ENCODE peak calls at places on chromosomes 6 and 20, in eight cellular contexts. A is chondrocyte, N is AG04450, J is right lobe of liver, V is breast epithelium, U is tibial artery, Q is nephron progenitor cell, Z is keratinocyte. X is an unnamed sample.

GRCh38 chr20:20712004-20712473 is 405 bp downstream of the RALGAPA2 start:
- DNase-seq in Z (no peak), Q (no peak), J (peak), U (no peak), N (no peak), A (no peak), V (no peak), X (no peak)

GRCh38 chr6:116022841-116023380 is 37.8 kb downstream of the FRK start:
- DNase-seq in J (no peak), U (no peak), A (no peak), V (no peak), Z (no peak), N (no peak), Q (no peak), X (no peak)

GRCh38 chr6:99882151-99882702 is 111.8 kb downstream of the MCHR2 start:
- DNase-seq in V (no peak), Z (no peak), J (no peak), N (no peak), Q (peak), A (no peak), U (no peak), X (no peak)

GRCh38 chr20:59525500-59526241 is 78.7 kb upstream of the PHACTR3 start:
- DNase-seq in Q (peak), Z (no peak), U (no peak), V (no peak), A (no peak), N (no peak), J (peak), X (peak)

GRCh38 chr20:16107172-16107870 is 465.9 kb downstream of the KIF16B start:
- DNase-seq in U (no peak), N (no peak), A (no peak), Z (no peak), J (no peak), Q (no peak), V (no peak), X (peak)

GRCh38 chr20:18007534-18008292 is 38.9 kb downstream of the MGME1 start:
- DNase-seq in Z (no peak), U (peak), V (no peak), J (peak), Q (no peak), N (no peak), A (no peak), X (no peak)

GRCh38 chr6:20408851-20409250 is 7.2 kb downstream of the E2F3 start:
- DNase-seq in Q (no peak), U (no peak), A (no peak), N (no peak), V (no peak), Z (no peak), J (peak), X (no peak)

GRCh38 chr6:95923518-95923917 is 92.3 kb upstream of the FUT9 start:
- DNase-seq in U (no peak), V (no peak), N (no peak), A (no peak), Z (no peak), J (no peak), Q (peak), X (no peak)

GRCh38 chr6:17405944-17406245 is 12.5 kb downstream of the CAP2 start:
- DNase-seq in V (no peak), Q (no peak), U (no peak), Z (no peak), A (no peak), J (no peak), N (no peak), X (no peak)

GRCh38 chr6:34559651-34560365 is 3.7 kb upstream of the SPDEF start:
- DNase-seq in J (no peak), Q (no peak), N (no peak), U (no peak), V (no peak), Z (no peak), A (no peak), X (no peak)

GRCh38 chr6:65229768-65230167 is 477.3 kb downstream of the EYS start:
- DNase-seq in Z (no peak), A (no peak), J (no peak), N (peak), V (no peak), Q (no peak), U (no peak), X (no peak)

GRCh38 chr20:38674178-38675133 is 49.8 kb upstream of the SLC32A1 start:
- DNase-seq in N (peak), Z (no peak), A (no peak), V (no peak), J (no peak), Q (peak), U (no peak), X (peak)

GRCh38 chr6:82247634-82248232 is at the start of gene IBTK:
- DNase-seq in Z (no peak), J (peak), A (peak), Q (peak), N (peak), V (peak), U (peak), X (peak)

GRCh38 chr6:41713161-41713649 is 22.2 kb downstream of the TFEB start:
- DNase-seq in U (peak), A (no peak), Z (no peak), N (no peak), J (peak), V (peak), Q (no peak), X (no peak)

GRCh38 chr6:42316390-42316970 is 98.8 kb upstream of the MRPS10 start:
- DNase-seq in N (peak), Q (no peak), V (no peak), Z (no peak), J (no peak), A (no peak), U (no peak), X (no peak)

GRCh38 chr6:38080889-38081288 is 261.4 kb downstream of the ZFAND3 start:
- DNase-seq in Z (no peak), U (no peak), Q (no peak), V (no peak), A (no peak), J (no peak), N (no peak), X (no peak)

GRCh38 chr20:33313686-33314314 is 30.8 kb downstream of the BPIFB1 start:
- DNase-seq in N (no peak), Q (no peak), J (no peak), A (no peak), Z (no peak), V (no peak), U (no peak), X (no peak)

GRCh38 chr6:37174196-37174514 is 4.2 kb downstream of the PIM1 start:
- DNase-seq in J (no peak), Z (no peak), V (no peak), Q (no peak), A (no peak), U (no peak), N (no peak), X (no peak)

GRCh38 chr6:38319259-38320255 is 320.2 kb downstream of the BTBD9 start:
- DNase-seq in U (no peak), V (no peak), J (no peak), N (no peak), Z (peak), Q (no peak), A (no peak), X (no peak)

GRCh38 chr6:128848169-128848935 is 34.6 kb upstream of the LAMA2 start:
- DNase-seq in Q (no peak), Z (no peak), J (no peak), U (no peak), A (no peak), N (no peak), V (no peak), X (no peak)

GRCh38 chr20:6055981-6056569 is 2.2 kb upstream of the LRRN4 start:
- DNase-seq in Z (no peak), Q (no peak), J (peak), A (no peak), U (no peak), N (no peak), V (no peak), X (no peak)

GRCh38 chr6:30990422-30991086 is 7.0 kb downstream of the MUC21 start:
- DNase-seq in Q (no peak), N (no peak), Z (no peak), V (no peak), U (no peak), A (no peak), J (no peak), X (no peak)

GRCh38 chr6:169340395-169340794 is 86.7 kb upstream of the THBS2 start:
- DNase-seq in A (no peak), Q (no peak), U (no peak), N (no peak), J (no peak), V (no peak), Z (no peak), X (no peak)

GRCh38 chr6:166929534-166930189 is 26.7 kb downstream of the RNASET2 start:
- DNase-seq in V (no peak), J (no peak), Q (no peak), U (no peak), A (no peak), N (no peak), Z (no peak), X (no peak)
- TF ChIP-seq CTCF in V (no peak), J (no peak), Q (no peak), U (no peak), A (no peak), N (no peak), Z (no peak), X (no peak)

GRCh38 chr6:13865132-13865531 is 50.8 kb upstream of the MCUR1 start:
- DNase-seq in Z (no peak), N (no peak), Q (no peak), A (no peak), J (no peak), U (no peak), V (no peak), X (no peak)
- TF ChIP-seq CTCF in Z (no peak), N (no peak), Q (no peak), A (no peak), J (no peak), U (no peak), V (no peak), X (no peak)

GRCh38 chr6:158807515-158808441 is 11.4 kb downstream of the EZR start:
- DNase-seq in J (peak), Q (no peak), N (no peak), U (no peak), V (no peak), A (no peak), Z (no peak), X (no peak)
- TF ChIP-seq CTCF in J (no peak), Q (no peak), N (no peak), U (no peak), V (no peak), A (no peak), Z (no peak), X (no peak)

GRCh38 chr6:160386869-160387518 is 38.8 kb downstream of the SLC22A3 start:
- DNase-seq in A (no peak), V (no peak), J (peak), Z (peak), Q (no peak), U (no peak), N (no peak), X (no peak)
- TF ChIP-seq CTCF in A (no peak), V (no peak), J (no peak), Z (peak), Q (no peak), U (no peak), N (no peak), X (no peak)